ENCODE peak calls at places on chromosomes 13 and 19, in eight cellular contexts. C is heart right ventricle, Y is heart left ventricle, W is uterus, S is fibroblast of lung, O is psoas muscle, B is body of pancreas, P is tibial artery. N is an unnamed sample.

GRCh38 chr19:10713317-10713716 is 4.6 kb upstream of the DNM2 start:
- DNase-seq in C (no peak), Y (no peak), P (no peak), S (no peak), W (no peak), B (no peak), O (no peak), N (no peak)

GRCh38 chr13:39578821-39579291 is 24.1 kb downstream of the LHFPL6 start:
- DNase-seq in B (no peak), W (no peak), O (no peak), Y (no peak), P (no peak), C (no peak), S (no peak), N (no peak)

GRCh38 chr13:40350283-40350992 is 316.0 kb downstream of the FOXO1 start:
- DNase-seq in C (no peak), P (no peak), O (peak; percentile 39), Y (no peak), B (no peak), W (no peak), S (peak; percentile 20), N (no peak)

GRCh38 chr19:41149831-41150230 is 35.6 kb downstream of the CYP2F1 start:
- DNase-seq in C (no peak), S (no peak), O (no peak), P (no peak), W (no peak), B (no peak), Y (no peak), N (no peak)

GRCh38 chr19:8515317-8515716 is 1.4 kb upstream of the ZNF414 start:
- DNase-seq in C (no peak), P (no peak), Y (peak; percentile 73), W (no peak), S (no peak), O (no peak), B (no peak), N (no peak)

GRCh38 chr19:28414748-28415147 is 798.2 kb downstream of the UQCRFS1 start:
- DNase-seq in W (no peak), S (no peak), C (no peak), B (no peak), O (no peak), Y (no peak), P (no peak), N (no peak)

GRCh38 chr19:45968626-45969025 is 5.0 kb downstream of the NOVA2 start:
- DNase-seq in C (no peak), O (no peak), W (no peak), Y (no peak), P (no peak), B (no peak), S (no peak), N (no peak)

GRCh38 chr19:778910-779653 is 18.2 kb upstream of the PTBP1 start:
- DNase-seq in B (peak; percentile 46), O (peak; percentile 68), Y (peak; percentile 64), C (no peak), S (peak; percentile 90), P (peak; percentile 87), W (no peak), N (no peak)

GRCh38 chr13:24341439-24341838 is 32.1 kb downstream of the C1QTNF9 start:
- DNase-seq in S (no peak), P (no peak), O (no peak), Y (no peak), B (no peak), C (no peak), W (no peak), N (no peak)

GRCh38 chr13:110230661-110231347 is 76.2 kb downstream of the COL4A1 start:
- DNase-seq in O (no peak), Y (no peak), B (no peak), C (no peak), W (no peak), S (no peak), P (peak; percentile 60), N (no peak)

GRCh38 chr13:64154514-64154913 is 2738.9 kb upstream of the PCDH20 start:
- DNase-seq in W (no peak), Y (no peak), B (no peak), P (no peak), C (no peak), O (no peak), S (peak; percentile 34), N (no peak)

GRCh38 chr13:31168736-31169135 is 7.0 kb upstream of the HSPH1 start:
- DNase-seq in S (no peak), W (no peak), B (no peak), C (no peak), Y (no peak), O (no peak), P (no peak), N (no peak)

GRCh38 chr13:31167490-31167889 is 5.8 kb upstream of the HSPH1 start:
- DNase-seq in P (no peak), S (no peak), O (no peak), B (no peak), Y (no peak), W (no peak), C (no peak), N (no peak)

GRCh38 chr13:31162151-31163008 is 676 bp upstream of the HSPH1 start:
- DNase-seq in P (peak; percentile 97), B (peak; percentile 98), S (peak; percentile 98), O (peak; percentile 96), W (peak; percentile 96), C (peak; percentile 97), Y (peak; percentile 95), N (peak; percentile 98)

GRCh38 chr13:31168166-31168565 is 6.5 kb upstream of the HSPH1 start:
- DNase-seq in P (no peak), O (no peak), B (no peak), Y (no peak), C (no peak), S (no peak), W (no peak), N (no peak)

GRCh38 chr13:31166591-31166990 is 4.9 kb upstream of the HSPH1 start:
- DNase-seq in O (no peak), B (no peak), C (no peak), W (no peak), Y (no peak), P (no peak), S (peak; percentile 41), N (no peak)
- H3K9me3 ChIP-seq in O (no peaks in the 10 kb centered on the region), B (no peaks in the 10 kb centered on the region), C (no peaks in the 10 kb centered on the region), W (no peaks in the 10 kb centered on the region), Y (no peaks in the 10 kb centered on the region), P (no peaks in the 10 kb centered on the region), S (no peaks in the 10 kb centered on the region), N (no peaks in the 10 kb centered on the region)

DNA sequence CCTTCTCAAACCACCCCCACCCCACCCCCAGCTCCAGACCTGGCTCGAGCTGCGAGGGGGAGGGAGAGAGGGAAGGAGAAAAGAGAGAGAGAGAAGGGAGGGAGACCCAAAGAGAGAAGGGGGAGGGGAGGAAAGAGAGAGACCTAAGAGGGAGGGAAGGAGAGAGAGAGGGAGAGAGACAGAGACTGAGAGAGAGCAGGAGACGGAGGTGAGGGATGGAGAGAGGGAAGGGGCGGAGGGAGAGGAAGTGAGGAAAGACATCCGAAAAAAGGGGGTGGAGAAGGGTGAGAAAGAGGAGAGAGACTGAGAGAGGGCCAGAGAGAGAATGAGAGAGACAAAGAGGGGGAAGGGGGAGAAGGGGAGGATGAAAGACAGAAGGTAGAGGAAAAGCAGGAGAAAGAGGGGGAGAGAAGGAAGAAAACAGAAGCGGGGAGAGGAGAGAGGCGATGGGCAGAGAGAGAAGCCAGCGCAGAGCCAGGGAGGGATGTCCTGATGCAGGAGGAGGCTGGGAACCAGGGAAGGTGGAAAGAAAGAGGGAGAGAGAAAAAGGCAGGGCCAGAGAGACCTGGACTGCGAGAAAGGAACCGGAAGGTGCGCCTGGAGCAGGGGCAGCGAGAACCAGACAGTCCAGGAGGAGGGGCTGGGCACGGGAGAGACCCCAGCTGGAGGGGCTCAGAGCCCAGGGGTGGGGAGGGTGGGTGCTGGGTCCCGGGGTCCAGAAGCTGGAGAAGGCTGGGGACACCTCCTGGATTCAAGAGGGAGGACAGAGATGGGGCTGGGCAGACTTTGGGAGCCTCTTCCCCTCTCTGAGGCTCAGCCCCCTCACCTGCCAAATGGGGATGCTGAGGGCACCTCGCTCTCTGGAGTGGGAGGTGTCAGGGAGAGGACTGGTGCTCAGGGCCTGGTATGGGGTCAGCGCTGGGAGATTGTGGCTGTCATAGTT is 1.7 kb upstream of the SPACA6 start:
- DNase-seq in Y (no peak), S (peak; percentile 78), P (no peak), C (no peak), W (no peak), O (no peak), B (no peak), N (no peak)
- H3K4me3 ChIP-seq in Y (peak overlapping the region; percentile 82), S (peak overlapping the region; percentile 87), P (peak overlapping the region; percentile 71), C (peak overlapping the region; percentile 87), W (peak overlapping the region; percentile 95), O (peak overlapping the region; percentile 86), B (no peak overlapping the region), N (peak overlapping the region; percentile 55)

DNA sequence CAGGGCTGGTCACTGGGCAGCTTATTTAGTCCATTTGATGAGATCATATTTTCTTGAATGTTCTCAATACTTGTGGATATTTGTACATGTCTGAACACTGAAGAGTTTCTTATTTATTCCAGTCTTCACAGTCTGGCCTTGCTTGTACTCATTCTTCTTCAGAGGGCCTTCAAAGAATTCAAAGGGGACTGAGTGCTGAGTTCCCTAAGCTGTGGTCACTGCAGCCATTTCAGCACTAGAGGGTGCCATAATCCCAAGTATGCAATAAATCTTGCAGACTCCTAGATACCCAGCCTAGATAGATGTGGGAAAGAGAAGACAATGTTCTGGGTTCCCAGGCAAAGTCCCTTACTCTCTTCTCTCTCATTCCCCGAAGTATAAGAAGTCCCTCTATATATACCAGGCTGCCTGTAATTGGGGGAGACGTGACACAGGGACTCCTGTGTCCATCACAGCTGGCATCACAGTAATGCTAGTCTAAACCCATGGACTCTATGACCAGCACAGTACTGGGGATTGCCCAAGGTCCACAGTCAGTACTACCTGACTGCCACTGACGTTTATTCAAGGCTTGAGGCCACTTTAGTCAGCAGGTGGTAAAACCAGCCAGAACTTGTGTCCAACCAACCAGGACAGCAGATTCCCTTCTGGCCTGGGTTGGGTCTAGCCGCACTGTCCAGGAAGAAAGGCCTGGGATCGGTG is 8.9 kb upstream of the VN1R1 start:
- DNase-seq in B (no peak), W (no peak), O (no peak), S (no peak), P (no peak), C (no peak), Y (no peak), N (no peak)
- H3K9me3 ChIP-seq in B (no peaks in the 10 kb centered on the region), W (peaks cover 63% of the 10 kb centered on the region), O (peaks cover 86% of the 10 kb centered on the region), S (no peaks in the 10 kb centered on the region), P (peaks cover 67% of the 10 kb centered on the region), C (no peaks in the 10 kb centered on the region), Y (peaks cover 63% of the 10 kb centered on the region), N (peaks cover 13% of the 10 kb centered on the region)

GRCh38 chr13:92826197-92826596 is 400.4 kb upstream of the GPC6 start:
- DNase-seq in Y (no peak), S (peak; percentile 41), B (peak; percentile 55), C (no peak), P (no peak), W (no peak), O (no peak), N (no peak)

GRCh38 chr13:92829930-92830329 is 396.7 kb upstream of the GPC6 start:
- DNase-seq in O (no peak), Y (no peak), B (no peak), W (no peak), P (no peak), C (no peak), S (no peak), N (no peak)

GRCh38 chr13:92833071-92833470 is 393.5 kb upstream of the GPC6 start:
- DNase-seq in P (no peak), S (peak; percentile 28), C (no peak), B (no peak), W (no peak), O (no peak), Y (no peak), N (no peak)

GRCh38 chr13:92827503-92827902 is 399.1 kb upstream of the GPC6 start:
- DNase-seq in S (no peak), W (no peak), Y (no peak), P (no peak), B (no peak), C (no peak), O (no peak), N (no peak)

GRCh38 chr13:92830821-92831220 is 395.8 kb upstream of the GPC6 start:
- DNase-seq in W (no peak), O (no peak), Y (no peak), S (no peak), B (no peak), P (no peak), C (no peak), N (no peak)
- H3K4me3 ChIP-seq in W (no peak overlapping the region), O (no peak overlapping the region), Y (no peak overlapping the region), S (no peak overlapping the region), B (no peak overlapping the region), P (no peak overlapping the region), C (no peak overlapping the region), N (no peak overlapping the region)

N was measured in aorta.